ENCODE peak calls at places on chromosome 15, in eight cellular contexts. K, F, N, S, I, Q, D and M are unnamed samples.

GRCh38 chr15:80679805-80680175 is 15.3 kb upstream of the ABHD17C start:
- DNase-seq in I (no peak), S (no peak), Q (no peak), D (no peak), K (no peak), F (no peak), N (no peak), M (no peak)

GRCh38 chr15:59570364-59570763 is 41.2 kb upstream of the GCNT3 start:
- DNase-seq in K (no peak), D (peak; percentile 35), N (no peak), I (no peak), S (no peak), F (no peak), Q (no peak), M (no peak)

GRCh38 chr15:75307778-75308390 is 25.2 kb downstream of the GOLGA6D start:
- DNase-seq in I (peak; percentile 44), Q (peak; percentile 72), N (peak; percentile 88), D (peak; percentile 38), F (peak; percentile 27), K (no peak), S (peak; percentile 81), M (no peak)

GRCh38 chr15:88258021-88258641 is 1.6 kb upstream of the NTRK3 start:
- DNase-seq in F (peak; percentile 34), S (peak; percentile 15), N (peak; percentile 70), I (no peak), K (no peak), D (no peak), Q (peak; percentile 64), M (peak; percentile 9)

GRCh38 chr15:94951538-94951937 is 720.2 kb downstream of the MCTP2 start:
- DNase-seq in F (no peak), S (no peak), Q (no peak), K (no peak), N (no peak), I (no peak), D (no peak), M (no peak)

GRCh38 chr15:74587924-74588323 is 27.7 kb upstream of the CLK3 start:
- DNase-seq in S (no peak), F (no peak), D (no peak), Q (no peak), K (no peak), N (no peak), I (no peak), M (no peak)

GRCh38 chr15:48634934-48635333 is 10.6 kb downstream of the FBN1 start:
- DNase-seq in Q (no peak), S (no peak), N (no peak), D (peak; percentile 57), I (no peak), F (no peak), K (no peak), M (no peak)

GRCh38 chr15:69903476-69904295 is 194.0 kb downstream of the TLE3 start:
- DNase-seq in Q (no peak), D (peak; percentile 47), K (no peak), N (no peak), I (no peak), S (no peak), F (no peak), M (no peak)

GRCh38 chr15:41961014-41961518 is 11.3 kb downstream of the EHD4 start:
- DNase-seq in F (no peak), I (no peak), S (no peak), D (peak; percentile 44), Q (no peak), N (no peak), K (no peak), M (no peak)

GRCh38 chr15:75453703-75454470 is 2.4 kb upstream of the SIN3A start:
- DNase-seq in K (peak; percentile 94), I (peak; percentile 93), S (peak; percentile 100), N (peak; percentile 83), F (peak; percentile 96), Q (peak; percentile 99), D (peak; percentile 100), M (peak; percentile 97)

GRCh38 chr15:101148166-101148880 is 103.5 kb downstream of the CHSY1 start:
- DNase-seq in Q (no peak), D (no peak), S (no peak), I (no peak), N (no peak), F (no peak), K (no peak), M (no peak)

GRCh38 chr15:66952756-66953522 is 112.5 kb upstream of the SMAD3 start:
- DNase-seq in I (no peak), D (no peak), Q (no peak), K (no peak), N (no peak), S (no peak), F (no peak), M (no peak)

GRCh38 chr15:90327313-90327712 is 24.8 kb upstream of the ZNF774 start:
- DNase-seq in D (no peak), I (no peak), Q (no peak), K (no peak), F (no peak), N (no peak), S (no peak), M (no peak)

GRCh38 chr15:41996376-41996775 is 24.0 kb upstream of the EHD4 start:
- DNase-seq in S (no peak), K (no peak), N (no peak), Q (peak; percentile 49), F (no peak), D (no peak), I (no peak), M (no peak)

GRCh38 chr15:42331235-42331634 is 28.1 kb upstream of the CAPN3 start:
- DNase-seq in S (no peak), K (no peak), D (no peak), F (no peak), I (no peak), N (no peak), Q (no peak), M (no peak)

GRCh38 chr15:50979041-50979440 is 70.6 kb downstream of the AP4E1 start:
- DNase-seq in N (no peak), Q (no peak), K (no peak), I (no peak), D (no peak), S (no peak), F (no peak), M (no peak)

GRCh38 chr15:70128757-70129140 is 31.0 kb upstream of the TLE3 start:
- DNase-seq in Q (no peak), S (no peak), D (no peak), I (no peak), N (no peak), K (no peak), F (no peak), M (no peak)

GRCh38 chr15:60337069-60337468 is 60.7 kb downstream of the ANXA2 start:
- DNase-seq in N (no peak), I (no peak), S (no peak), Q (no peak), F (no peak), D (no peak), K (no peak), M (no peak)